ENCODE peak calls at places on chromosomes 7 and 10, in six cellular contexts. F is astrocyte of the cerebellum, K is B cell, E is HCT116, L is nephron progenitor cell, P is ovary. G is an unnamed sample.

GRCh38 chr10:2944788-2945187 is 122.6 kb upstream of the PFKP start:
- DNase-seq in E (no peak), K (no peak), P (no peak), F (no peak), L (no peak), G (no peak)

GRCh38 chr10:86966008-86966654 is 2.2 kb upstream of the ADIRF start:
- DNase-seq in L (no peak), K (no peak), P (no peak), E (no peak), F (no peak), G (no peak)

GRCh38 chr7:127382301-127383085 is 10.0 kb downstream of the ZNF800 start:
- DNase-seq in E (no peak), K (no peak), L (no peak), P (no peak), F (no peak), G (no peak)

GRCh38 chr7:76011437-76011836 is 17.0 kb upstream of the TMEM120A start:
- DNase-seq in E (no peak), L (no peak), F (no peak), P (peak; percentile 57), K (no peak), G (no peak)

GRCh38 chr10:76086571-76087260 is 655.3 kb downstream of the LRMDA start:
- DNase-seq in K (no peak), E (no peak), L (peak; percentile 15), P (peak; percentile 76), F (peak; percentile 74), G (peak; percentile 54)

GRCh38 chr10:114635797-114636550 is 22.1 kb downstream of the ABLIM1 start:
- DNase-seq in L (no peak), E (no peak), F (no peak), P (no peak), K (no peak), G (peak; percentile 95)

GRCh38 chr7:27808626-27809025 is 68.7 kb downstream of the TAX1BP1 start:
- DNase-seq in L (no peak), P (no peak), K (no peak), F (peak; percentile 18), E (no peak), G (no peak)

GRCh38 chr7:69684955-69685631 is 86.8 kb downstream of the AUTS2 start:
- DNase-seq in F (no peak), K (no peak), L (no peak), E (no peak), P (peak; percentile 41), G (no peak)

GRCh38 chr10:22344781-22345300 is 455 bp upstream of the SPAG6 start:
- DNase-seq in K (no peak), P (no peak), L (no peak), E (no peak), F (no peak), G (no peak)

GRCh38 chr7:81014266-81014665 is 95.4 kb upstream of the SEMA3C start:
- DNase-seq in K (no peak), F (no peak), L (no peak), P (no peak), E (no peak), G (no peak)

GRCh38 chr7:44100458-44101303 is 3.5 kb upstream of the AEBP1 start:
- DNase-seq in L (no peak), P (peak; percentile 77), F (peak; percentile 79), E (no peak), K (peak; percentile 45), G (no peak)

GRCh38 chr7:93228302-93228701 is 2.0 kb upstream of the HEPACAM2 start:
- DNase-seq in L (peak; percentile 26), P (no peak), E (peak; percentile 50), K (peak; percentile 14), F (peak; percentile 44), G (peak; percentile 50)

GRCh38 chr10:2882628-2883027 is 184.7 kb upstream of the PFKP start:
- DNase-seq in F (peak; percentile 2), E (no peak), P (no peak), L (peak; percentile 16), K (no peak), G (no peak)

GRCh38 chr10:112182808-112183328 is 697 bp downstream of the GPAM start:
- DNase-seq in P (no peak), K (peak; percentile 8), E (no peak), L (no peak), F (no peak), G (no peak)

GRCh38 chr10:68348265-68348741 is 15.6 kb upstream of the PBLD start:
- DNase-seq in F (peak; percentile 39), K (peak; percentile 33), E (peak; percentile 28), L (peak; percentile 42), P (no peak), G (no peak)

GRCh38 chr10:31884386-31884785 is 44.2 kb downstream of the ARHGAP12 start:
- DNase-seq in F (no peak), E (no peak), K (no peak), L (no peak), P (no peak), G (no peak)

GRCh38 chr7:73557108-73557396 is 438 bp downstream of the BCL7B start:
- DNase-seq in K (peak; percentile 99), F (peak; percentile 74), L (peak; percentile 93), E (peak; percentile 75), P (peak; percentile 90), G (peak; percentile 73)

GRCh38 chr10:107081644-107082043 is 82.9 kb downstream of the SORCS1 start:
- DNase-seq in F (no peak), E (no peak), K (no peak), L (no peak), P (no peak), G (no peak)

GRCh38 chr10:110918269-110918632 is 729 bp downstream of the BBIP1 start:
- DNase-seq in F (peak; percentile 85), E (peak; percentile 93), P (peak; percentile 96), K (no peak), L (peak; percentile 96), G (peak; percentile 90)

GRCh38 chr10:49605939-49606509 is 4.1 kb upstream of the SLC18A3 start:
- DNase-seq in E (no peak), L (no peak), K (peak; percentile 10), P (no peak), F (no peak), G (no peak)

GRCh38 chr7:44311561-44312495 is 13.6 kb downstream of the CAMK2B start:
- DNase-seq in K (no peak), L (no peak), F (no peak), E (no peak), P (no peak), G (no peak)

GRCh38 chr7:34612671-34613070 is 45.3 kb upstream of the NPSR1 start:
- DNase-seq in L (no peak), P (no peak), E (no peak), F (peak; percentile 59), K (no peak), G (no peak)

GRCh38 chr7:26155531-26156375 is 3.8 kb downstream of the NFE2L3 start:
- DNase-seq in P (no peak), F (peak; percentile 24), L (no peak), E (no peak), K (no peak), G (no peak)
- TF ChIP-seq CTCF in P (no peak), F (no peak), L (no peak), E (no peak), K (no peak), G (no peak)

GRCh38 chr10:16314259-16314658 is 122.6 kb upstream of the PTER start:
- DNase-seq in F (no peak), E (peak; percentile 2), K (no peak), P (no peak), L (no peak), G (no peak)
- TF ChIP-seq CTCF in F (no peak), E (peak; percentile 8), K (no peak), P (no peak), L (no peak), G (no peak)

DNA sequence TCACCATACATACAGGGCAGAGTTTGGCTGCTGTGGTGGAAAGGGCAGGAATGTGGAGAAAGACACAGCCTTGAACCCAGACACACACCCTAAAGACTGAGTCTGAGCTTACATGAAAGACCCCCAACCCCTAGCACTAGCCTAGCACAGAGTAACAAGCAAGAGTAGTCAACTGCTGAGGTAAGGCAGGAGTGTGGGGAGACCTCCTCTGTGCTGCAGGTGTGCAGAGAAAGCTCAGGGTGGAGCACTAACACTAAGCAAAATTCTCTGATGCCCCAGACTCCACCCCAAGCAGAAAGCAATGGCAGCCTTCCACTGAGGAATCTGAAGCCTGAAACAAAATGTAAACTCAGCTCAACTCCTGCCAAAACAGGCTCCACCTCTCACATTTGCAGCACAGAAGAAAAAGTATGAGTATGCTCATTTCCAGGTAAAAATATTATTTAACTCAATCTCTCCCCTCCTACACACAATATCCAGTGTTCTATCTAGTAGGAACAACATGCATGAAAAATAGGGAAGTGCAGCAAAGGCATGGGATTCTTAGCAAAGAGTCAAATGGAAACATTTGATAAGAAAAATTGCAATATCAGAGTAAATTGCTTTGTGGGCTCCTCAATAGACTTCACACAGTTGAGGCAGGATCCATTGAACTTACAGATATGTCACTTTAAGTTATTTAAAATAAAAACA is 151.1 kb downstream of the ANK3 start:
- DNase-seq in F (peak; percentile 64), E (peak; percentile 2), P (no peak), L (no peak), K (peak; percentile 50), G (peak; percentile 36)
- TF ChIP-seq CTCF in F (peak; percentile 58), E (peak; percentile 42), P (no peak), L (no peak), K (peak; percentile 49), G (peak; percentile 53)

GRCh38 chr10:50798297-50798696 is 58.6 kb downstream of the ASAH2B start:
- DNase-seq in F (no peak), K (no peak), E (no peak), P (no peak), L (no peak), G (no peak)
- TF ChIP-seq CTCF in F (no peak), K (no peak), E (no peak), P (no peak), L (no peak), G (no peak)

GRCh38 chr7:1287629-1288225 is 55.1 kb downstream of the UNCX start:
- DNase-seq in E (no peak), L (no peak), P (no peak), F (no peak), K (no peak), G (no peak)

GRCh38 chr7:1284743-1285458 is 52.2 kb downstream of the UNCX start:
- DNase-seq in P (no peak), F (no peak), K (no peak), L (no peak), E (no peak), G (no peak)

GRCh38 chr7:1286946-1287628 is 54.4 kb downstream of the UNCX start:
- DNase-seq in E (no peak), F (no peak), K (no peak), L (no peak), P (no peak), G (no peak)

GRCh38 chr7:1283941-1284742 is 51.5 kb downstream of the UNCX start:
- DNase-seq in K (no peak), E (no peak), F (no peak), L (no peak), P (no peak), G (no peak)

GRCh38 chr7:1285556-1286301 is 53.1 kb downstream of the UNCX start:
- DNase-seq in P (no peak), F (no peak), L (no peak), K (no peak), E (no peak), G (no peak)
- TF ChIP-seq CTCF in P (no peak), F (no peak), L (no peak), K (no peak), E (no peak), G (no peak)

DNA sequence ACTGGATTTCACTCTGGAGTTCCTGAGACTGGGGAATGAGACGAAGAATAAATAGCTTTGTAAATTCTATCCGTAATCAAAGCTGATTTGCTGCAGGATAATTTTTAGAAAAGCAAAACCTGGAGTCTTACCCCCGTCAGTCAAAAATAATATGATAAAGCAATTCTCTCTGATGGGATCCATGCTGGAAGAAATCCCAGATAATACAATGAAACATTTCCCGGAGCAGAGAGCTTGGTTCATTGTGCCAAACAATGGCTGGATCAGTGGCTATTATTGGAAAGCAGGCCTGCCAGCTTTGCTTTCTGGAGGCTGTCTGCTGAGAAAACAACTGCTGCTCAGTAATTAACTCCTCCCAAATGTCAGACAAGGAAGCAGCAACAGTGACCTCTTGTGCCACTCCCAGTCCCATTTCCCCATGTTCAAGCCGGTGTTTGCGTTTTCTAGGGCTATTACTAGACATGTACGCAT is 609.4 kb upstream of the PCDH15 start:
- DNase-seq in L (peak; percentile 31), F (no peak), P (no peak), K (no peak), E (no peak), G (peak; percentile 80)
- TF ChIP-seq CTCF in L (peak; percentile 9), F (no peak), P (no peak), K (no peak), E (no peak), G (peak; percentile 85)

G was measured in LNCaP clone FGC.